ENCODE peak calls at places on chromosomes 2 and 18, in six cellular contexts. O, U, D, L, C and T are unnamed samples.

GRCh38 chr2:129754831-129755230 is 224.6 kb upstream of the RAB6C start:
- DNase-seq in O (no peak), C (peak), D (no peak), U (no peak), L (no peak), T (no peak)

GRCh38 chr2:144834954-144835633 is 315.2 kb upstream of the ZEB2 start:
- DNase-seq in C (no peak), U (no peak), O (no peak), L (no peak), D (no peak), T (no peak)

GRCh38 chr18:55910328-55910727 is 322.3 kb upstream of the TCF4 start:
- DNase-seq in D (no peak), O (no peak), L (no peak), U (no peak), C (no peak), T (no peak)

GRCh38 chr2:64491426-64491825 is 32.7 kb upstream of the AFTPH start:
- DNase-seq in O (no peak), D (no peak), L (no peak), U (no peak), C (peak), T (no peak)

GRCh38 chr2:48391576-48391975 is 138.4 kb upstream of the STON1 start:
- DNase-seq in D (no peak), C (no peak), U (no peak), O (no peak), L (no peak), T (no peak)

GRCh38 chr2:60297296-60298010 is 256.0 kb downstream of the BCL11A start:
- DNase-seq in C (peak), O (peak), L (peak), U (no peak), D (no peak), T (no peak)

GRCh38 chr2:219492575-219492974 is 6.1 kb upstream of the GMPPA start:
- DNase-seq in D (no peak), O (no peak), L (no peak), C (peak), U (no peak), T (peak)

GRCh38 chr2:46337208-46337994 is 40.2 kb downstream of the EPAS1 start:
- DNase-seq in O (peak), D (no peak), L (no peak), C (no peak), U (peak), T (no peak)

GRCh38 chr18:2846241-2846637 is 567 bp upstream of the EMILIN2 start:
- DNase-seq in O (no peak), D (no peak), L (no peak), U (peak), C (peak), T (no peak)

GRCh38 chr2:1869987-1870386 is 125.7 kb upstream of the PXDN start:
- DNase-seq in O (no peak), U (no peak), L (no peak), D (no peak), C (no peak), T (no peak)

GRCh38 chr2:45627911-45628310 is 16.8 kb upstream of the SRBD1 start:
- DNase-seq in L (no peak), O (no peak), C (no peak), D (no peak), U (no peak), T (no peak)

DNA sequence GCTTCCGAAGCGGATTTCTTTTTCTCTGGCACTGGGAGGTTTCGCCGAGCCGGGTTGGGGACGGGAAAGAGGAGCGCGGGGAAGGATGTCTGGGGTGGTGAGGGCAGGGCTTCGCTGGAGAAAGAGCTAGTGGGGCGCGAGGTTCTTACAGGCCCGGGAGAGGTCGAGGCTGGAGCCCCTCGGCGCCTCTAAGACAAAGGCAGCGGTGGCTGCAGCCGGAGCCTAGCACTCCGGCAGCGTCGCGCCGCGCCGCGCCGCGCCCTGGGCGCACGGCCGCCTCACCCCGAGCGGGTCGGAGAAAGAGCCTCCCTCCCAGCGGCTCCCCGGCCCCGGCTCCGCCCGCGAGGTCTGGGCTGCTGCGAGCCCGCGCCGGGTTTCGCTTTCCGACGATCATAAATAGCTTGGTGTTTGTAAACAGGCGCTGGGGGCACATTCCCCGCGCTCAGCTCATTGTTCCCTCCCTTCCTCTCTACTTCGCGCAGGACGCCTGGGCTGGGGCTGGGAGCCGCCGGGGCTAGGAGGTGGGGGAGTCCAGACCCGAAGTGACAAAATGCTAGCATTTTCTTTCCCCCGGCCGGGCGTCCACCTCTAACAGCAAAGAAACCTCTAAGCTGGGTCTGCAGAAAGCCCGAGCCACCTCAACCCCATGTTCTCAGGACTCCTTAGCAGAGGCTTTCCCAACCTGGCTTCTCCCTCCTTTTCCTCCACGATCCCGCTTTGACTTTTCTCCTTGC is 813 bp upstream of the MEIS1 start:
- DNase-seq in O (peak), D (peak), L (peak), C (peak), U (no peak), T (peak)
- H3K27ac ChIP-seq in O (peak), D (peak), L (peak), C (peak), U (no peak), T (peak)

GRCh38 chr2:203442463-203442862 is 92.6 kb downstream of the RAPH1 start:
- DNase-seq in U (no peak), D (no peak), L (no peak), O (no peak), C (no peak), T (no peak)
- H3K27ac ChIP-seq in U (no peak), D (no peak), L (no peak), O (no peak), C (no peak), T (no peak)

DNA sequence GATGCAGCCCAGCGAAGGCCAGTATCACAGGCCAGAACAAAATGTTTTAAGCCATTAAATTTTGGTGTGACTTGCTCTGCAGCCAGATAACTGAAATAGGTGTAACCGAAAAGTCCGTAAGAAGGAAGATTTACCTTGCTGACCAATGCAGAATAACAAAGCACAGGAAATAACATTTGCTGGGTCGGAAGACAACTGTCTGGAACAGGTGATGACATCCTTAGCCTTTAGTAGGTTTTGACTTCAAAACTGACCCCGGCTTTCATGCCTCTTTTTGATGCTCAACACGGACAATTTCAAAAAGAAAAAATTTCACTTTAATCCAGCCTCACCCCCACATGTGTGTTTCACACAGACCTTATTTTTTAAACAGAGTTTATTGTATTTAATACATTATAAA is 93.7 kb downstream of the KCTD1 start:
- DNase-seq in D (no peak), C (no peak), L (no peak), O (no peak), U (no peak), T (no peak)
- H3K27ac ChIP-seq in D (no peak), C (no peak), L (no peak), O (no peak), U (no peak), T (no peak)

GRCh38 chr18:22606563-22607283 is 189.0 kb upstream of the CTAGE1 start:
- DNase-seq in L (no peak), C (peak), U (no peak), D (no peak), O (no peak), T (no peak)

GRCh38 chr18:22607284-22607635 is 189.5 kb upstream of the CTAGE1 start:
- DNase-seq in U (no peak), C (no peak), O (no peak), L (no peak), D (no peak), T (no peak)

GRCh38 chr18:22605736-22606135 is 188.0 kb upstream of the CTAGE1 start:
- DNase-seq in O (no peak), U (no peak), C (no peak), D (no peak), L (no peak), T (no peak)

GRCh38 chr18:22613058-22613690 is 195.5 kb upstream of the CTAGE1 start:
- DNase-seq in O (peak), L (peak), U (no peak), D (peak), C (no peak), T (no peak)

GRCh38 chr18:22609642-22610041 is 191.9 kb upstream of the CTAGE1 start:
- DNase-seq in C (peak), U (no peak), O (peak), D (peak), L (peak), T (peak)
- H3K27ac ChIP-seq in C (no peak), U (no peak), O (no peak), D (peak), L (no peak), T (no peak)

DNA sequence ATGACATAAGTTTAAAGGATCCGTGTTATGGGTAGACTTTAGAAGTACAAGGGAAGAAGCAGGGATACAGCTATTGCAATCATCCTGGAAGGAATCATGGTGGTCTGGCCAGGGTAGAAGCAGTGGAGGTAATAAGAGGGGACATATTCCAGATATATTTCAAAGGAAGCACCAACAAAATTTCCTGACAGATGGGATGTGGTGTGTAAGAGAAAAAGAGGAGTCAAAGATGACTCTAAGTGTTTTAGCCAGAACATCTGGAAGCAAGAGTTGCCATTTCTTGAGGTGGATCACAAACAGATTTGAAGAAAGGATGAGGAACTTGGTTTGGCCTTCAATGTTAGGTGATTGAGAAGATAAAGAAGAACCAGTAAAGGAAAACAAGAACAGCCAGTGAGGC is 133.1 kb upstream of the CTAGE1 start:
- DNase-seq in C (no peak), D (no peak), L (no peak), U (no peak), O (no peak), T (no peak)
- H3K27ac ChIP-seq in C (no peak), D (no peak), L (no peak), U (no peak), O (peak), T (no peak)

GRCh38 chr2:224579411-224579810 is 5.8 kb downstream of the CUL3 start:
- DNase-seq in L (no peak), D (no peak), O (no peak), U (no peak), C (no peak), T (no peak)
- H3K27ac ChIP-seq in L (no peak), D (no peak), O (no peak), U (peak), C (no peak), T (no peak)

GRCh38 chr18:69759046-69759445 is 188.6 kb downstream of the CD226 start:
- DNase-seq in U (no peak), C (no peak), O (no peak), L (no peak), D (no peak), T (no peak)
- H3K27ac ChIP-seq in U (no peak), C (no peak), O (no peak), L (no peak), D (no peak), T (no peak)

GRCh38 chr2:2876350-2877042 is 501.1 kb downstream of the EIPR1 start:
- DNase-seq in C (peak), L (no peak), D (no peak), O (no peak), U (no peak), T (no peak)
- H3K27ac ChIP-seq in C (peak), L (no peak), D (no peak), O (no peak), U (no peak), T (no peak)